ENCODE peak calls at places on chromosomes 3 and 15, in nine cellular contexts. D, P, J, I, L, X, Q, H and R are unnamed samples.

GRCh38 chr3:50587373-50587772 is 18.1 kb downstream of the HEMK1 start:
- DNase-seq in D (no peak), P (no peak), J (no peak), I (no peak), L (no peak), X (no peak), Q (no peak), H (no peak), R (no peak)

GRCh38 chr3:85960793-85961192 is 1002.0 kb downstream of the CADM2 start:
- DNase-seq in D (no peak), P (no peak), J (no peak), I (no peak), L (no peak), X (no peak), Q (no peak), H (no peak), R (no peak)

GRCh38 chr3:191339313-191339917 is 9.1 kb upstream of the UTS2B start:
- DNase-seq in D (no peak), P (no peak), J (no peak), I (no peak), L (no peak), X (no peak), Q (no peak), H (no peak), R (no peak)

GRCh38 chr15:31360158-31360561 is 33.5 kb downstream of the KLF13 start:
- DNase-seq in D (no peak), P (no peak), J (no peak), I (no peak), L (no peak), X (no peak), Q (peak), H (no peak), R (no peak)

GRCh38 chr15:80531388-80532184 is 127.4 kb downstream of the ARNT2 start:
- DNase-seq in D (no peak), P (no peak), J (no peak), I (no peak), L (peak), X (peak), Q (no peak), H (no peak), R (peak)

GRCh38 chr3:99175276-99175801 is 273.8 kb upstream of the DCBLD2 start:
- DNase-seq in D (no peak), P (no peak), J (no peak), I (no peak), L (no peak), X (no peak), Q (no peak), H (no peak), R (no peak)

GRCh38 chr15:40775740-40776536 is 6.2 kb downstream of the C15orf62 start:
- DNase-seq in D (no peak), P (no peak), J (no peak), I (peak), L (no peak), X (no peak), Q (no peak), H (no peak), R (no peak)

GRCh38 chr3:66480666-66481065 is 20.2 kb downstream of the LRIG1 start:
- DNase-seq in D (no peak), P (no peak), J (no peak), I (no peak), L (no peak), X (no peak), Q (no peak), H (no peak), R (no peak)

GRCh38 chr3:127133971-127134370 is 59.0 kb upstream of the PRR23E start:
- DNase-seq in D (no peak), P (no peak), J (no peak), I (no peak), L (no peak), X (no peak), Q (no peak), H (no peak), R (no peak)